ENCODE peak calls at places on chromosomes 12 and 14, in seven cellular contexts. C is AG09309, T is A673, L is BE2C, M is OCI-LY7, B is nephron progenitor cell, J is uterus. I is an unnamed sample.

GRCh38 chr12:3537916-3538690 is 47.1 kb downstream of the PRMT8 start:
- DNase-seq in B (no peak), L (no peak), M (no peak), J (no peak), C (no peak), T (no peak), I (no peak)

GRCh38 chr12:81377771-81378170 is 299.9 kb downstream of the ACSS3 start:
- DNase-seq in T (no peak), L (no peak), M (no peak), C (no peak), B (no peak), J (no peak), I (no peak)

GRCh38 chr12:71475280-71475679 is 35.7 kb downstream of the LGR5 start:
- DNase-seq in T (peak), C (no peak), L (no peak), J (no peak), B (no peak), M (no peak), I (no peak)

GRCh38 chr14:100105357-100106169 is 40.3 kb downstream of the EVL start:
- DNase-seq in L (no peak), J (no peak), T (no peak), B (no peak), M (no peak), C (no peak), I (peak)

GRCh38 chr14:35750202-35750904 is 58.7 kb downstream of the RALGAPA1 start:
- DNase-seq in T (no peak), J (no peak), M (no peak), B (no peak), L (no peak), C (no peak), I (no peak)

GRCh38 chr14:80291099-80291498 is 79.8 kb upstream of the DIO2 start:
- DNase-seq in J (no peak), T (no peak), M (no peak), L (no peak), C (no peak), B (no peak), I (no peak)

GRCh38 chr14:75824328-75824727 is 157.5 kb downstream of the TGFB3 start:
- DNase-seq in J (no peak), C (no peak), B (no peak), L (no peak), M (no peak), T (no peak), I (no peak)

GRCh38 chr12:119446459-119446858 is 111.9 kb downstream of the CCDC60 start:
- DNase-seq in L (no peak), B (no peak), T (peak), C (no peak), M (no peak), J (no peak), I (no peak)

GRCh38 chr14:87896393-87897380 is 96.3 kb downstream of the GALC start:
- DNase-seq in C (no peak), J (no peak), B (peak), L (no peak), M (peak), T (peak), I (peak)

GRCh38 chr12:82082476-82082875 is 275.7 kb downstream of the CCDC59 start:
- DNase-seq in C (no peak), T (no peak), B (no peak), L (no peak), J (no peak), M (no peak), I (no peak)

GRCh38 chr12:122052285-122052684 is 26.3 kb upstream of the MLXIP start:
- DNase-seq in B (no peak), L (no peak), J (no peak), M (no peak), T (no peak), C (no peak), I (no peak)

GRCh38 chr12:112539221-112539620 is 120.5 kb downstream of the PTPN11 start:
- DNase-seq in B (no peak), L (no peak), M (no peak), J (no peak), C (no peak), T (peak), I (no peak)

GRCh38 chr14:32382704-32383103 is 53.6 kb downstream of the AKAP6 start:
- DNase-seq in B (no peak), J (no peak), L (peak), M (no peak), T (peak), C (no peak), I (no peak)

GRCh38 chr12:5565933-5566632 is 134.2 kb downstream of the NTF3 start:
- DNase-seq in M (no peak), C (peak), J (no peak), L (no peak), B (no peak), T (no peak), I (no peak)

GRCh38 chr14:24145219-24145618 is 1.2 kb downstream of the PSME2 start:
- DNase-seq in C (no peak), L (no peak), M (no peak), T (no peak), B (no peak), J (no peak), I (no peak)

GRCh38 chr14:105481886-105482454 is 4.7 kb upstream of the CRIP1 start:
- DNase-seq in L (peak), B (peak), C (peak), T (peak), J (peak), M (peak), I (peak)
- TF ChIP-seq CTCF in L (peak), B (no peak), C (no peak), T (no peak), J (no peak), M (peak), I (no peak)

DNA sequence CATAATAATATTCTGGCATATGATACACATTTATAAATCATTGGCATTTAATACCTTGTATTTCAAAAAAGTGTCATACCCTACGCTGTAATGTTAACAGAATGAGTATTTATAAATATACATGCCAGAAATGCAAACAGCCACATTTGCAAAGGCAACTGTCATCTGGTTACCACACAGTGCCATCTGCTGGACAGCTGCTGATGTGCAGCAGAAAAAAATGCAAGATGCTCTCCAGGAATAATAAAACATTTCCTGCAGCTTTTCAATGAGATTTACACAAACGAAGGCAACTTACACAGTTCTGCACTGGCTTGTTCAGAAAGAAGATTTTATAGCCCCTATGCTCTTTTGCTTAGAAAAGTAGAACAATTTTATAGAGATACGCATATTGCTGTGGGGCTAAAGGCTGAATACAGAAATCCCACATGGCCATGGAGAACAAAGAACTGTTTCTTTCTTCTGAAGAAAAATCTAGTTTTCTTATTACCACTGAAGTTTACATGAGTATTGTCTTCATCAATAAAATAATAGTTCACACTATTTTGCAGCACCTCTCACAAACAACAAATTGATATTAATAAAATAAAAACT is 182.4 kb upstream of the GRIP1 start:
- DNase-seq in J (peak), L (peak), B (peak), M (peak), T (peak), C (peak), I (peak)
- TF ChIP-seq CTCF in J (peak), L (peak), B (peak), M (peak), T (peak), C (peak), I (peak)

GRCh38 chr14:51424569-51425251 is 184.7 kb downstream of the TMX1 start:
- DNase-seq in J (no peak), B (no peak), C (no peak), T (no peak), M (no peak), L (no peak), I (no peak)
- TF ChIP-seq CTCF in J (no peak), B (no peak), C (no peak), T (no peak), M (no peak), L (no peak), I (no peak)

GRCh38 chr14:60184597-60185555 is 19.7 kb upstream of the DHRS7 start:
- DNase-seq in T (peak), J (no peak), M (peak), C (no peak), B (no peak), L (peak), I (no peak)
- TF ChIP-seq CTCF in T (no peak), J (no peak), M (peak), C (no peak), B (peak), L (no peak), I (peak)

I was measured in activated CD8-positive, alpha-beta T cell treated with anti-CD3 and anti-CD28 coated beads for 36 hours.